ENCODE peak calls at places on chromosomes 16 and 17, in nine cellular contexts. S, O, D, B, V, P, X, E and M are unnamed samples.

GRCh38 chr17:73934696-73935095 is 268.8 kb upstream of the RPL38 start:
- DNase-seq in E (no peak), P (no peak), V (no peak), B (no peak), X (no peak), O (no peak), S (no peak), D (no peak), M (no peak)

GRCh38 chr17:77700165-77700881 is 258.2 kb upstream of the TNRC6C start:
- DNase-seq in P (no peak), S (no peak), X (no peak), D (no peak), V (no peak), B (no peak), E (no peak), O (no peak), M (no peak)

GRCh38 chr16:28324235-28324886 is 32.0 kb downstream of the SBK1 start:
- DNase-seq in P (no peak), S (no peak), E (no peak), O (no peak), X (no peak), B (peak; percentile 55), D (no peak), V (no peak), M (no peak)

GRCh38 chr17:14061666-14062560 is 7.4 kb upstream of the COX10 start:
- DNase-seq in B (no peak), D (peak; percentile 45), X (no peak), O (peak; percentile 74), V (no peak), S (no peak), P (peak; percentile 63), E (peak; percentile 20), M (no peak)

GRCh38 chr17:78324391-78325075 is 35.3 kb downstream of the SOCS3 start:
- DNase-seq in X (peak; percentile 85), O (no peak), S (no peak), D (peak; percentile 42), P (peak; percentile 69), V (no peak), B (peak; percentile 96), E (peak; percentile 72), M (no peak)

GRCh38 chr16:69064789-69065313 is 40.6 kb upstream of the HAS3 start:
- DNase-seq in E (no peak), X (no peak), D (no peak), O (no peak), B (no peak), P (no peak), S (no peak), V (no peak), M (no peak)

GRCh38 chr17:6392609-6393367 is 42.1 kb downstream of the AIPL1 start:
- DNase-seq in P (no peak), O (no peak), S (no peak), B (no peak), D (no peak), E (peak; percentile 21), V (no peak), X (no peak), M (no peak)

GRCh38 chr16:71681360-71681759 is 43.1 kb downstream of the PHLPP2 start:
- DNase-seq in P (no peak), V (no peak), S (no peak), E (no peak), X (no peak), D (no peak), B (no peak), O (no peak), M (no peak)

GRCh38 chr17:40827746-40828453 is 5.5 kb upstream of the KRT10 start:
- DNase-seq in S (no peak), V (no peak), P (no peak), E (no peak), O (no peak), D (no peak), X (no peak), B (no peak), M (peak; percentile 43)

GRCh38 chr16:10679921-10680320 is 14.8 kb downstream of the TEKT5 start:
- DNase-seq in X (no peak), E (no peak), B (peak; percentile 51), V (no peak), D (no peak), O (no peak), P (no peak), S (no peak), M (no peak)

GRCh38 chr16:3665508-3665907 is 11.0 kb downstream of the DNASE1 start:
- DNase-seq in E (no peak), X (no peak), P (no peak), S (peak; percentile 40), B (no peak), O (no peak), D (no peak), V (no peak), M (no peak)

GRCh38 chr16:82432261-82432660 is 194.5 kb upstream of the CDH13 start:
- DNase-seq in D (no peak), P (no peak), V (no peak), O (no peak), E (no peak), X (no peak), S (no peak), B (no peak), M (no peak)

GRCh38 chr16:81560979-81561657 is 116.5 kb downstream of the CMIP start:
- DNase-seq in O (no peak), B (no peak), D (no peak), P (no peak), S (no peak), V (no peak), X (no peak), E (no peak), M (no peak)

GRCh38 chr16:46857261-46857962 is 26.4 kb upstream of the C16orf87 start:
- DNase-seq in B (no peak), X (peak; percentile 38), V (no peak), D (no peak), E (no peak), S (no peak), P (peak; percentile 47), O (no peak), M (no peak)

GRCh38 chr16:50979806-50980620 is 171.1 kb downstream of the SALL1 start:
- DNase-seq in O (no peak), S (no peak), E (no peak), V (no peak), D (no peak), X (no peak), P (no peak), B (no peak), M (no peak)

GRCh38 chr16:8882041-8882617 is at the start of gene LITAFD:
- DNase-seq in S (peak; percentile 48), X (no peak), E (no peak), V (no peak), P (no peak), D (no peak), B (peak; percentile 66), O (no peak), M (no peak)

GRCh38 chr16:19704321-19705130 is 13.5 kb downstream of the KNOP1 start:
- DNase-seq in X (no peak), O (peak; percentile 38), P (peak; percentile 52), B (no peak), E (peak; percentile 21), S (no peak), D (no peak), V (no peak), M (no peak)